ENCODE peak calls at places on chromosomes 6 and 20, in nine cellular contexts. Z is activated T-helper 1 cell treated with anti-CD3 and anti-CD28 coated beads, Interleukin-12 subunit alpha, Interleukin-12 subunit beta, Interleukin-2, Interleukin-4 antibody, amounts not matched to agents 30 ng/mL and 10 ng/mL and 1 ng/mL, durations not matched to agents 14 hours and 24 hours and 36 hours; S is naive thymus-derived CD8-positive, alpha-beta T cell; I is C1 segment of cervical spinal cord; O is substantia nigra; D is H54; Y is foreskin fibroblast; P is NCI-H446 treated with DMSO at 0.1 percent for 48 hours; N is fibroblast of gingiva. T is an unnamed sample.

GRCh38 chr6:112557961-112558360 is 210.8 kb downstream of the RFPL4B start:
- DNase-seq in P (no peak), S (no peak), O (no peak), Y (no peak), N (no peak), I (no peak), Z (no peak), D (no peak), T (no peak)

GRCh38 chr6:22830463-22830862 is 261.1 kb downstream of the HDGFL1 start:
- DNase-seq in P (no peak), D (no peak), N (no peak), Z (no peak), Y (no peak), I (no peak), O (no peak), S (no peak), T (no peak)

GRCh38 chr6:134166529-134167221 is 114.3 kb upstream of the SLC2A12 start:
- DNase-seq in S (no peak), N (peak; percentile 25), Z (no peak), Y (no peak), D (no peak), P (no peak), O (no peak), I (no peak), T (no peak)

GRCh38 chr6:17485181-17485580 is 91.8 kb downstream of the CAP2 start:
- DNase-seq in Z (no peak), P (peak; percentile 92), Y (no peak), I (no peak), D (no peak), S (no peak), O (no peak), N (no peak), T (no peak)

GRCh38 chr6:133300896-133301295 is 59.7 kb downstream of the EYA4 start:
- DNase-seq in N (peak; percentile 69), P (no peak), O (no peak), S (no peak), Z (no peak), I (no peak), D (no peak), Y (no peak), T (no peak)

GRCh38 chr20:49210101-49210749 is 9.0 kb upstream of the DDX27 start:
- DNase-seq in P (no peak), N (peak; percentile 71), Y (no peak), D (no peak), S (no peak), Z (no peak), O (no peak), I (no peak), T (no peak)

GRCh38 chr6:141164042-141164748 is 968.5 kb upstream of the GJE1 start:
- DNase-seq in O (no peak), D (no peak), Y (no peak), Z (no peak), I (no peak), S (no peak), P (no peak), N (peak; percentile 50), T (no peak)

GRCh38 chr20:46148313-46149213 is 30.4 kb downstream of the CD40 start:
- DNase-seq in O (no peak), P (no peak), S (no peak), D (no peak), Y (no peak), N (no peak), Z (no peak), I (no peak), T (no peak)

GRCh38 chr20:38114353-38114791 is 50.7 kb downstream of the TGM2 start:
- DNase-seq in O (no peak), D (no peak), Y (peak; percentile 66), P (no peak), I (no peak), S (no peak), N (no peak), Z (no peak), T (no peak)

GRCh38 chr20:22827916-22828315 is 207.2 kb upstream of the SSTR4 start:
- DNase-seq in S (no peak), O (no peak), D (no peak), Y (no peak), I (no peak), N (no peak), P (no peak), Z (no peak), T (no peak)

GRCh38 chr6:15001511-15001910 is 244.4 kb upstream of the JARID2 start:
- DNase-seq in S (no peak), O (no peak), P (no peak), D (no peak), I (no peak), N (no peak), Z (no peak), Y (no peak), T (no peak)

GRCh38 chr6:70413829-70414494 is 654 bp downstream of the FAM135A start:
- DNase-seq in Z (peak; percentile 10), I (peak; percentile 49), P (no peak), S (no peak), O (peak; percentile 54), D (peak; percentile 5), Y (no peak), N (no peak), T (peak; percentile 39)

GRCh38 chr6:44245391-44245911 is 1.4 kb upstream of the HSP90AB1 start:
- DNase-seq in I (no peak), P (no peak), D (no peak), Z (no peak), O (no peak), N (no peak), S (no peak), Y (no peak), T (no peak)

GRCh38 chr20:61934716-61935530 is 130.8 kb downstream of the TAF4 start:
- DNase-seq in O (no peak), S (no peak), Y (peak; percentile 28), N (no peak), I (no peak), Z (no peak), P (no peak), D (no peak), T (no peak)

GRCh38 chr6:156851447-156851846 is 74.3 kb downstream of the ARID1B start:
- DNase-seq in Z (no peak), I (no peak), O (no peak), D (no peak), S (no peak), N (no peak), P (no peak), Y (no peak), T (no peak)

GRCh38 chr6:41505084-41506049 is 40.8 kb upstream of the FOXP4 start:
- DNase-seq in N (peak; percentile 55), Z (no peak), O (peak; percentile 22), P (no peak), I (peak; percentile 27), S (no peak), Y (peak; percentile 38), D (no peak), T (no peak)

GRCh38 chr6:1871936-1872335 is 262.2 kb downstream of the FOXC1 start:
- DNase-seq in Y (no peak), N (no peak), I (peak; percentile 11), P (no peak), Z (no peak), S (no peak), O (peak; percentile 53), D (no peak), T (peak; percentile 63)

GRCh38 chr20:62952373-62953166 is at the start of gene SLC17A9:
- DNase-seq in I (peak; percentile 42), N (peak; percentile 80), Y (peak; percentile 78), Z (no peak), D (no peak), S (no peak), P (no peak), O (peak; percentile 18), T (no peak)

GRCh38 chr20:26216025-26216424 is 519.4 kb upstream of the ZNF337 start:
- DNase-seq in Y (no peak), I (no peak), Z (no peak), S (no peak), D (no peak), O (no peak), N (no peak), P (no peak), T (no peak)

GRCh38 chr6:129667621-129668020 is 42.4 kb downstream of the ARHGAP18 start:
- DNase-seq in I (no peak), Y (peak; percentile 52), Z (no peak), D (no peak), N (peak; percentile 52), O (no peak), P (no peak), S (no peak), T (no peak)

GRCh38 chr20:38113401-38114325 is 51.4 kb downstream of the TGM2 start:
- DNase-seq in Y (no peak), D (no peak), P (no peak), N (no peak), Z (no peak), I (no peak), S (no peak), O (no peak), T (no peak)

GRCh38 chr20:24764027-24764797 is 184.9 kb upstream of the CST7 start:
- DNase-seq in N (no peak), Y (no peak), S (no peak), I (no peak), P (no peak), D (no peak), O (no peak), Z (no peak), T (no peak)

GRCh38 chr6:137894779-137895385 is 27.8 kb downstream of the TNFAIP3 start:
- DNase-seq in S (no peak), N (peak; percentile 56), Y (peak; percentile 68), I (no peak), D (no peak), Z (no peak), P (no peak), O (no peak), T (no peak)

GRCh38 chr6:53573299-53573698 is 28.4 kb upstream of the GCLC start:
- DNase-seq in P (no peak), Y (no peak), I (no peak), D (no peak), O (no peak), N (no peak), Z (no peak), S (no peak), T (no peak)

GRCh38 chr6:33015798-33016197 is 6.4 kb upstream of the HLA-DOA start:
- DNase-seq in Y (no peak), P (no peak), O (no peak), D (no peak), I (no peak), N (no peak), S (no peak), Z (no peak), T (no peak)

GRCh38 chr20:10541668-10542411 is 106.7 kb downstream of the SLX4IP start:
- DNase-seq in Y (no peak), S (no peak), Z (no peak), D (no peak), P (no peak), I (no peak), O (no peak), N (no peak), T (no peak)

GRCh38 chr6:127051571-127052260 is 66.8 kb upstream of the RSPO3 start:
- DNase-seq in Z (no peak), I (no peak), S (no peak), P (no peak), D (no peak), N (peak; percentile 71), O (no peak), Y (peak; percentile 76), T (no peak)

GRCh38 chr6:164832410-164832809 is 477.0 kb downstream of the C6orf118 start:
- DNase-seq in O (peak; percentile 20), Y (no peak), P (no peak), S (no peak), Z (no peak), I (peak; percentile 47), N (no peak), D (no peak), T (peak; percentile 49)

GRCh38 chr6:34709386-34709785 is 12.8 kb upstream of the ILRUN start:
- DNase-seq in I (peak; percentile 34), Z (no peak), O (peak; percentile 51), D (no peak), P (peak; percentile 90), Y (peak; percentile 74), N (peak; percentile 76), S (no peak), T (peak; percentile 51)

GRCh38 chr6:32852018-32852843 is 1.3 kb downstream of the TAP1 start:
- DNase-seq in D (no peak), Y (no peak), I (peak; percentile 62), S (no peak), Z (no peak), P (no peak), N (no peak), O (no peak), T (no peak)

GRCh38 chr6:2132416-2132815 is 113.0 kb downstream of the GMDS start:
- DNase-seq in N (peak; percentile 29), I (no peak), Y (peak; percentile 19), P (no peak), D (no peak), Z (no peak), O (no peak), S (no peak), T (no peak)

T was measured in hippocampal formation.